ENCODE peak calls at places on chromosomes 1 and 21, in five cellular contexts. P is hepatocyte, Q is GM23248, E is OCI-LY7, K is HCT116. H is an unnamed sample. For H3K9me2, the result is how much of the 10 kb centered on the place peaks cover.

GRCh38 chr1:221102206-221102605 is 223.0 kb downstream of the HLX start:
- DNase-seq in P (no peak), Q (no peak), E (no peak), K (no peak), H (no peak)

GRCh38 chr1:169497317-169497716 is 11.6 kb upstream of the SLC19A2 start:
- DNase-seq in P (no peak), Q (no peak), E (no peak), K (no peak), H (no peak)

GRCh38 chr1:198674009-198674408 is 35.2 kb downstream of the PTPRC start:
- DNase-seq in P (no peak), Q (no peak), E (no peak), K (no peak), H (no peak)

GRCh38 chr1:38932496-38933014 is 9.1 kb downstream of the RHBDL2 start:
- DNase-seq in P (no peak), Q (no peak), E (no peak), K (no peak), H (no peak)

GRCh38 chr1:226100436-226101347 is 38.2 kb downstream of the H3-3A start:
- DNase-seq in P (peak), Q (peak), E (peak), K (no peak), H (peak)

GRCh38 chr1:110872745-110873435 is at the start of gene CD53:
- DNase-seq in P (no peak), Q (no peak), E (peak), K (no peak), H (peak)

GRCh38 chr1:93964777-93965200 is 55.6 kb upstream of the GCLM start:
- DNase-seq in P (peak), Q (peak), E (no peak), K (no peak), H (no peak)

GRCh38 chr1:78619803-78620579 is at the start of gene IFI44L:
- DNase-seq in P (no peak), Q (peak), E (no peak), K (no peak), H (peak)

GRCh38 chr1:245155186-245156040 is 628 bp downstream of the KIF26B start:
- DNase-seq in P (peak), Q (peak), E (no peak), K (no peak), H (no peak)

GRCh38 chr1:4220362-4220761 is 320.3 kb upstream of the C1orf174 start:
- DNase-seq in P (no peak), Q (no peak), E (no peak), K (no peak), H (no peak)

GRCh38 chr1:8349961-8350360 is 32.0 kb downstream of the SLC45A1 start:
- DNase-seq in P (no peak), Q (peak), E (no peak), K (no peak), H (no peak)

GRCh38 chr1:59703226-59703917 is 111.4 kb upstream of the HOOK1 start:
- DNase-seq in P (no peak), Q (peak), E (no peak), K (no peak), H (no peak)

GRCh38 chr1:1435094-1435903 is at the start of gene VWA1:
- DNase-seq in P (peak), Q (peak), E (no peak), K (no peak), H (no peak)

GRCh38 chr1:99877568-99877967 is 27.4 kb downstream of the AGL start:
- DNase-seq in P (no peak), Q (no peak), E (no peak), K (no peak), H (no peak)

GRCh38 chr21:27759820-27760219 is 792.9 kb upstream of the ADAMTS5 start:
- DNase-seq in P (peak), Q (no peak), E (no peak), K (no peak), H (no peak)

GRCh38 chr1:25117233-25117823 is 115.0 kb downstream of the SYF2 start:
- DNase-seq in P (peak), Q (no peak), E (peak), K (peak), H (peak)

GRCh38 chr1:174142836-174143235 is 16.5 kb upstream of the RABGAP1L start:
- DNase-seq in P (no peak), Q (no peak), E (no peak), K (no peak), H (no peak)

GRCh38 chr1:172180886-172181285 is 239.6 kb upstream of the C1orf105 start:
- DNase-seq in P (peak), Q (peak), E (no peak), K (no peak), H (peak)

GRCh38 chr1:25028910-25029599 is 99.0 kb upstream of the RUNX3 start:
- DNase-seq in P (no peak), Q (peak), E (no peak), K (no peak), H (no peak)

GRCh38 chr1:34128186-34128889 is 36.7 kb downstream of the CSMD2 start:
- DNase-seq in P (no peak), Q (peak), E (no peak), K (no peak), H (no peak)

GRCh38 chr1:238451006-238451405 is 560.3 kb upstream of the ZP4 start:
- DNase-seq in P (no peak), Q (no peak), E (no peak), K (no peak), H (no peak)

GRCh38 chr1:171788696-171789095 is 7.2 kb downstream of the METTL13 start:
- DNase-seq in P (no peak), Q (peak), E (no peak), K (no peak), H (no peak)

GRCh38 chr1:7369866-7370265 is 401.2 kb upstream of the VAMP3 start:
- DNase-seq in P (no peak), Q (no peak), E (no peak), K (no peak), H (no peak)

GRCh38 chr21:28729887-28730286 is 262.8 kb downstream of the LTN1 start:
- DNase-seq in P (no peak), Q (no peak), E (no peak), K (no peak), H (no peak)

GRCh38 chr1:87794788-87795614 is 466.3 kb downstream of the LMO4 start:
- DNase-seq in P (peak), Q (peak), E (no peak), K (peak), H (no peak)

GRCh38 chr1:171740987-171741871 is 636 bp downstream of the VAMP4 start:
- DNase-seq in P (peak), Q (peak), E (peak), K (no peak), H (peak)

GRCh38 chr1:164765557-164765956 is 206.6 kb downstream of the PBX1 start:
- DNase-seq in P (no peak), Q (peak), E (no peak), K (no peak), H (no peak)

GRCh38 chr21:16838330-16838729 is 674.5 kb upstream of the CXADR start:
- DNase-seq in P (no peak), Q (no peak), E (no peak), K (no peak), H (no peak)

GRCh38 chr1:93502561-93502960 is 54.6 kb downstream of the FNBP1L start:
- DNase-seq in P (no peak), Q (peak), E (no peak), K (no peak), H (no peak)

GRCh38 chr1:152539901-152540300 is 25.6 kb downstream of the CRCT1 start:
- DNase-seq in P (no peak), Q (no peak), E (no peak), K (no peak), H (no peak)
- H3K9me2 ChIP-seq in P (under half), Q (under half), E (under half), K (under half), H (under half)

GRCh38 chr1:181607524-181607923 is 124.2 kb downstream of the CACNA1E start:
- DNase-seq in P (no peak), Q (no peak), E (no peak), K (no peak), H (no peak)
- H3K9me2 ChIP-seq in P (under half), Q (under half), E (under half), K (under half), H (under half)

DNA sequence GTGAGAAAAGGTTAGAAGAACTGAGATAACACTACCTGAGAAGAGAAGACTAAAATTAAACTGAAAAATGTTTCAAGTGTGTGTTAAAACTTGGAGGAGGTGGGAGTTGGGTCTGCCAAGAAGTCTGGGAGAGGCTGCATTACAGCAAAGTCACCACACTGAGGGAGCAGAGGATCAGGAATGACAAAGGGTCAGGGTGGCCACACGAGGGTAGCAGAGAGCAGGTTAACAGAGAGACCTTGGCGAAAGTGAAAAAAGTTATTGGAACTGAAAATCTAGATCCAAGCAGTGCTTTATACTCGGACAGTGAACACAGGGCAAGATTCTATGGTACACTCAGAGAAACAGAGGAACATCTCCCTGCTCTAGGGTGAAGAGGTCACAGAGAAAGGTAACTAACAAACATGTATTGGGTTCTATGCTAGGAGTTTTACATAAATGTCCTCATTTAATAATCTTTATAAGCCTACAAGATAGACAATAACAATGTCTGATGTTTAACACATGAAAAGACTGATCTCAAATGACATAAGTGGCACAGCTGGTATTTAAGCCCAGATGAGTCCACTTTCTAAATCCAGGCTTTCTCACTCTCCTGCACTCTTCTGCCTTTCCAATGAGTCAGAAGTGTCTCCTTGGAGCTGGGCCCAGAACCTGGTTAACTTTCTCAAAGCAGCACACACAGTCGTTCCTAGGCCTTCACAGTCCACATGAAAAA is 10.3 kb upstream of the CADM3 start:
- DNase-seq in P (peak), Q (peak), E (peak), K (peak), H (peak)
- H3K9me2 ChIP-seq in P (under half), Q (under half), E (under half), K (under half), H (under half)

GRCh38 chr1:180923024-180923841 is 10.5 kb downstream of the KIAA1614 start:
- DNase-seq in P (peak), Q (peak), E (no peak), K (no peak), H (no peak)
- H3K9me2 ChIP-seq in P (under half), Q (under half), E (under half), K (under half), H (under half)

GRCh38 chr1:114040273-114041043 is 61.2 kb downstream of the OLFML3 start:
- DNase-seq in P (no peak), Q (peak), E (no peak), K (no peak), H (no peak)

GRCh38 chr1:114037952-114038867 is 58.9 kb downstream of the OLFML3 start:
- DNase-seq in P (no peak), Q (no peak), E (no peak), K (no peak), H (no peak)

GRCh38 chr1:114043548-114043947 is 64.3 kb downstream of the OLFML3 start:
- DNase-seq in P (no peak), Q (no peak), E (no peak), K (no peak), H (no peak)
- H3K9me2 ChIP-seq in P (under half), Q (under half), E (under half), K (under half), H (under half)

GRCh38 chr1:3134378-3135072 is 65.5 kb downstream of the PRDM16 start:
- DNase-seq in P (peak), Q (no peak), E (no peak), K (no peak), H (no peak)
- H3K9me2 ChIP-seq in P (under half), Q (under half), E (under half), K (under half), H (under half)

GRCh38 chr1:114037503-114037890 is 58.2 kb downstream of the OLFML3 start:
- DNase-seq in P (no peak), Q (no peak), E (no peak), K (no peak), H (no peak)

GRCh38 chr1:114043046-114043445 is 63.8 kb downstream of the OLFML3 start:
- DNase-seq in P (no peak), Q (no peak), E (no peak), K (no peak), H (no peak)
- H3K9me2 ChIP-seq in P (under half), Q (under half), E (under half), K (under half), H (under half)

H was measured in MM.1S.